ENCODE peak calls at places on chromosomes 1 and 21, in five cellular contexts. B, Q, R, S and N are unnamed samples.

GRCh38 chr1:6200188-6200809 is 904 bp upstream of the RPL22 start:
- DNase-seq in B (no peak), Q (no peak), R (no peak), S (no peak), N (no peak)

GRCh38 chr1:21655748-21656147 is 13.4 kb downstream of the RAP1GAP start:
- DNase-seq in B (no peak), Q (no peak), R (peak), S (peak), N (no peak)

GRCh38 chr1:242228991-242229390 is 230.1 kb upstream of the MAP1LC3C start:
- DNase-seq in B (no peak), Q (no peak), R (no peak), S (no peak), N (no peak)

GRCh38 chr1:247535402-247535801 is 838 bp downstream of the OR2C3 start:
- DNase-seq in B (no peak), Q (no peak), R (no peak), S (no peak), N (no peak)

GRCh38 chr21:34771512-34772028 is 102.8 kb downstream of the CLIC6 start:
- DNase-seq in B (peak), Q (no peak), R (no peak), S (no peak), N (no peak)

GRCh38 chr1:218991089-218991488 is 182.6 kb upstream of the LYPLAL1 start:
- DNase-seq in B (no peak), Q (no peak), R (no peak), S (no peak), N (no peak)

GRCh38 chr1:202807367-202807925 is 775 bp downstream of the KDM5B start:
- DNase-seq in B (peak), Q (no peak), R (peak), S (peak), N (no peak)

GRCh38 chr1:167373398-167373797 is 144.9 kb downstream of the CD247 start:
- DNase-seq in B (peak), Q (no peak), R (no peak), S (no peak), N (no peak)

GRCh38 chr1:46221749-46222148 is 18.6 kb downstream of the LURAP1 start:
- DNase-seq in B (no peak), Q (no peak), R (no peak), S (no peak), N (no peak)

GRCh38 chr1:153470707-153471106 is 10.3 kb upstream of the S100A7 start:
- DNase-seq in B (no peak), Q (no peak), R (no peak), S (no peak), N (no peak)

GRCh38 chr1:101769520-101769919 is 227.2 kb downstream of the OLFM3 start:
- DNase-seq in B (peak), Q (no peak), R (no peak), S (peak), N (no peak)

GRCh38 chr1:206674745-206675175 is 9.9 kb upstream of the MAPKAPK2 start:
- DNase-seq in B (peak), Q (peak), R (peak), S (peak), N (peak)

GRCh38 chr1:101474039-101474665 is 237.3 kb downstream of the S1PR1 start:
- DNase-seq in B (no peak), Q (no peak), R (peak), S (peak), N (no peak)

GRCh38 chr1:229579101-229579651 is 20.7 kb upstream of the ABCB10 start:
- DNase-seq in B (peak), Q (no peak), R (no peak), S (peak), N (no peak)

GRCh38 chr1:231421616-231421970 is 494 bp downstream of the EGLN1 start:
- DNase-seq in B (peak), Q (peak), R (no peak), S (no peak), N (peak)

GRCh38 chr1:35560256-35561225 is 2.9 kb downstream of the NCDN start:
- DNase-seq in B (no peak), Q (peak), R (no peak), S (no peak), N (peak)

GRCh38 chr1:154347961-154348360 is 22.6 kb downstream of the ATP8B2 start:
- DNase-seq in B (no peak), Q (no peak), R (no peak), S (no peak), N (no peak)

GRCh38 chr1:30511563-30512252 is 211.7 kb downstream of the MATN1 start:
- DNase-seq in B (peak), Q (peak), R (peak), S (no peak), N (no peak)

GRCh38 chr1:31932491-31933316 is 5.5 kb downstream of the PTP4A2 start:
- DNase-seq in B (peak), Q (no peak), R (no peak), S (no peak), N (no peak)

GRCh38 chr1:47712596-47713299 is 274.9 kb downstream of the FOXD2 start:
- DNase-seq in B (no peak), Q (no peak), R (no peak), S (no peak), N (no peak)

GRCh38 chr1:11649624-11650330 is 4.5 kb downstream of the FBXO2 start:
- DNase-seq in B (no peak), Q (no peak), R (no peak), S (peak), N (peak)

GRCh38 chr1:70760170-70760569 is 287.4 kb downstream of the PTGER3 start:
- DNase-seq in B (no peak), Q (no peak), R (no peak), S (no peak), N (no peak)

GRCh38 chr1:221437924-221438323 is 304.0 kb downstream of the DUSP10 start:
- DNase-seq in B (peak), Q (no peak), R (no peak), S (no peak), N (no peak)

GRCh38 chr1:81804320-81804719 is 3.6 kb downstream of the ADGRL2 start:
- DNase-seq in B (no peak), Q (no peak), R (no peak), S (no peak), N (no peak)

GRCh38 chr1:197481101-197481500 is 213.0 kb downstream of the CRB1 start:
- DNase-seq in B (no peak), Q (no peak), R (no peak), S (no peak), N (no peak)

GRCh38 chr21:22536511-22536910 is 1538.3 kb downstream of the NCAM2 start:
- DNase-seq in B (no peak), Q (no peak), R (peak), S (no peak), N (no peak)

GRCh38 chr1:32878183-32878582 is 7.5 kb upstream of the FNDC5 start:
- DNase-seq in B (peak), Q (no peak), R (peak), S (no peak), N (no peak)

GRCh38 chr21:43934716-43935705 is 70.0 kb downstream of the AGPAT3 start:
- DNase-seq in B (no peak), Q (no peak), R (no peak), S (no peak), N (no peak)

GRCh38 chr1:198064181-198064580 is 92.6 kb upstream of the NEK7 start:
- DNase-seq in B (peak), Q (no peak), R (no peak), S (no peak), N (no peak)

GRCh38 chr1:6770727-6771567 is 14.3 kb upstream of the CAMTA1 start:
- DNase-seq in B (peak), Q (no peak), R (peak), S (peak), N (no peak)

GRCh38 chr1:100349276-100349675 is 3.0 kb upstream of the CDC14A start:
- DNase-seq in B (no peak), Q (no peak), R (no peak), S (no peak), N (no peak)

GRCh38 chr1:100350787-100351094 is 1.6 kb upstream of the CDC14A start:
- DNase-seq in B (no peak), Q (no peak), R (no peak), S (peak), N (no peak)

GRCh38 chr1:100352267-100353072 is at the start of gene CDC14A:
- DNase-seq in B (peak), Q (peak), R (peak), S (peak), N (peak)

GRCh38 chr1:100353073-100353801 is 931 bp downstream of the CDC14A start:
- DNase-seq in B (no peak), Q (peak), R (no peak), S (peak), N (peak)

DNA sequence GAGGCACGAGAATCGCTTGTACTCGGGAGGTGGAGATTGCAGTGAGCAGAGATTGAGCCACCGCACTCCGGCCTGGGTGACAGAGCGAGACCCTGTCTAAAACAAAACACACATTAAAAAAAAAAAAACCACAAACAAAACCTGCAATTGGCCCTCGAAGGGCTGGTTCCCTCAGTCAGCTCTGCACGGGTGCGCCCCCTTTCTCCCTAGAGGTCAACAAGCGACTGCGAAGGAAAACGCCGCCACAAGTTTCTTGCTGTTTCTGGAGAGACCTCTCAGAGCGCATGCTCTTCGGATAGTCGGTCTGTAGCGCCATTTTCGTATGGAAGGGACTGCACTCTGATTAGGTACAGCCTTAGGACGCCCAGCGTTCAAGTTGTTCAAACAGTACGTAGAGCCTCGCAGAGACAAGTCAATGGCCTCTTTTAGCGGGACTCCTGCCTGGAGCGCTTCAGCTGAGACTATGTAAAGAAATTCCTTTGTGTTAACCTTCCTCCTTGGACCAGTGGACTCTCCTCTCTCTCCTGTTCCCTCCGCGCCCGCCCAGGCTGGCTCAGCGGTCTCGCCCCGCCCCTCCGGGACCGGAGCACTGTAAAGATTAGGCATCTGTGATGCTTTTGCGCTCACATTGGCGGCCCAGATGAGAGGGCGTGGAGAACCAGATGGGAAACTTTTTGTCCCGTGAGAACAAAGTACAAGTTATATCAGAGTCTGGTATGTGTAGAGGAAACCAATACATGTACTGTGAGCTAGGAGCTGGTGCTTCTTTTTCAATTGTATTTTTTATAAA is 1.0 kb upstream of the CDC14A start:
- DNase-seq in B (peak), Q (peak), R (peak), S (peak), N (peak)
- TF ChIP-seq POLR2A in B (peak), Q (peak), R (peak), S (no peak), N (peak)

DNA sequence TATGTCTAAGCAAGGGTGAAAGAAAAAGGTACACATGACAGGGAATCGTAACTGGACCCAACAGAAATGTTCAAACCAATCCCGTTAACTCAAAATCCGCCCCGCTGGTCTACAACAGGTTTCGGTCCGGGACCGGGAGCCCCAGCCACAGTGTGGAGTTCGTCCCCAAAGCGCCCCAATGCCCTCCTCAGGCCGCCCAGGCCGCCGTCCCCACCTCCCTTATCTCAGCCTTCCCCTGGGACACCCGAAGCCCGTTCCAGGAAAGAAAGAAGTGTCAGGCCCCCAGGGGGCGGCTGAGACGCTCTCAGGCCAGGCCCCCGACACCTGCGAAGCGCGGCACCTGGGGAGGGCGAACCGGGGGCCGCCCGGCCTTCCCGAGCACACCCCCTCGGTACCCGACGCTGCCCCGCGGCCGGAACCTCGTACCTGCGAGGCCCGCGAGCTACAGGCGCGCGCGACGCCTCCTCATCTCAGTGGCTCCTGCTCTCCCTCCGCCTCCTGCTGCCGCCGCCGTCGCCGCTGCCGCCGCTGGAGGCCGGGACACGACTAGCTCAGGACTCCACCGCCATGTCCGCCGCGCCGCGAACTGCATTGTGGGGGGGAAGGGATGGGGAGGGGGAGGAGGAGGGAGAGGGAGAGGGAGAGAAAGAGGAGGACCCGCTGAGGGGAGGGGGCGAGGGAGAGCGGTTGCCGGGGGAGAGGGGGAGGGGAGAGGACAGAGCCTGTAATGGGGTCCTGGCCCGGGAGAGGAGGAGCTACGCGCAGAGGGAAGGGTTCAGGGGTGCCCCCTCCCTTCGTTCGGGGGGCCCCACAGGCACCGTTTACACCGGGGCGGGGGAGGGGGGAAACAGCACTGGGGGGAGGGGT is at the start of gene TUT4:
- DNase-seq in B (peak), Q (peak), R (peak), S (peak), N (peak)
- TF ChIP-seq POLR2A in B (no peak), Q (no peak), R (peak), S (no peak), N (peak)

GRCh38 chr1:93608188-93609109 is 73.2 kb downstream of the BCAR3 start:
- DNase-seq in B (peak), Q (no peak), R (no peak), S (no peak), N (no peak)
- TF ChIP-seq POLR2A in B (no peak), Q (no peak), R (no peak), S (no peak), N (no peak)

GRCh38 chr1:17438176-17438976 is 1.1 kb downstream of the RCC2 start:
- DNase-seq in B (peak), Q (peak), R (no peak), S (peak), N (peak)
- TF ChIP-seq POLR2A in B (peak), Q (no peak), R (peak), S (no peak), N (no peak)

GRCh38 chr1:226407497-226408284 is at the start of gene PARP1:
- DNase-seq in B (peak), Q (peak), R (peak), S (peak), N (peak)
- TF ChIP-seq POLR2A in B (peak), Q (no peak), R (peak), S (no peak), N (peak)

DNA sequence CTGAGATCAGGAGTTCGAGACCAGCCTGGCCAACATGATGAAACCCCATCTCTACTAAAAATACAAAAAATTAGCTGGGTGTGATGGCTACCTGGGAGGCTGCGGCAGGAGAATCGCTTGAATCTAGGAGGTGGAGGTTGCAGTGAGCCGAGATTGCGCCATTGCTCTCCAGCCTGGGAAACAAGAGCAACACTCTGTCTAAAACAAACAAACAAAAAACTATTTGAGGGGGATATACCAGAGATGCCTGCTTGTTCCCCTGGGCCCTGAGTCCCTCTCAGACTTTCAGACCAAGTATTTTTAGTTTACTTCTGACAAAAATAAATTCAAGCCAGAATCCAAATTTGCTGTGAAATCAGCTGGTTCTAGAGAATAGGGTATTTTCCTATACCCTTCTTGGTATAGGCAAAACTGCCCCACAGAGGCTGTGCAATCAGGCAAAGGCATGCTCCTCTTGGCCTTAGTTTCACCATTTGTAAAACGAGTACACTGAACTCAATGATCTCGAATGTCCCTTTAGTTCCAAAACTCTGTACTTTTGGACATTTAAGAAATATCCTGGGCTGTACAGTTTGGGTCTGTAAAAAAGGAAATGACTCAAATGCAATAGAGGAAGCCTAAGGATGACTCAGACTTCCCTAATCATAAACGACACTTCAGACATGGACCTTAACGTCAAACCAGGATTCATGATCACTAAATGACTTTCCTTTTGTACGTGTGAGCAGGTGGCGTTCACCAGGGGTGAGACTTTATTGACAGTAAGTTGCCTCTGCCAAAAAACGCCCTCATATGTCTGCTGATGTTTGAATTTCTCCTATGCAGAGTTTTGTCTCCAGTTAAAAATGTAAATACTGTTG is 16.1 kb downstream of the ENSA start:
- DNase-seq in B (peak), Q (no peak), R (peak), S (no peak), N (peak)
- TF ChIP-seq POLR2A in B (peak), Q (no peak), R (no peak), S (no peak), N (no peak)